ENCODE peak calls at places on chromosomes 16 and 17, in nine cellular contexts. One of them, this sample, is unnamed. For H3K36me3, the result is how much of the 10 kb centered on the place peaks cover.

GRCh38 chr17:10216213-10216982 is 18.0 kb upstream of the GAS7 start:
- DNase-seq in cardiac muscle cell: no peak
- DNase-seq in lung: no peak
- DNase-seq in ovary: no peak
- DNase-seq in pancreas: no peak
- DNase-seq in suprapubic skin: no peak
- DNase-seq in hepatocyte: no peak
- DNase-seq in mesendoderm: peak
- DNase-seq in CD8-positive, alpha-beta T cell: no peak
- DNase-seq in this sample: no peak

GRCh38 chr16:51707666-51708065 is 556.6 kb upstream of the SALL1 start:
- DNase-seq in lung: no peak
- DNase-seq in cardiac muscle cell: no peak
- DNase-seq in suprapubic skin: no peak
- DNase-seq in pancreas: no peak
- DNase-seq in CD8-positive, alpha-beta T cell: no peak
- DNase-seq in mesendoderm: no peak
- DNase-seq in hepatocyte: no peak
- DNase-seq in ovary: no peak
- DNase-seq in this sample: no peak

GRCh38 chr16:48350716-48351115 is 34.5 kb downstream of the SIAH1 start:
- DNase-seq in ovary: no peak
- DNase-seq in mesendoderm: peak
- DNase-seq in pancreas: no peak
- DNase-seq in suprapubic skin: no peak
- DNase-seq in hepatocyte: peak
- DNase-seq in lung: no peak
- DNase-seq in cardiac muscle cell: no peak
- DNase-seq in CD8-positive, alpha-beta T cell: no peak
- DNase-seq in this sample: no peak

GRCh38 chr17:14972844-14973243 is 292.3 kb downstream of the PMP22 start:
- DNase-seq in suprapubic skin: no peak
- DNase-seq in CD8-positive, alpha-beta T cell: no peak
- DNase-seq in cardiac muscle cell: no peak
- DNase-seq in lung: no peak
- DNase-seq in ovary: no peak
- DNase-seq in pancreas: no peak
- DNase-seq in hepatocyte: no peak
- DNase-seq in mesendoderm: no peak
- DNase-seq in this sample: no peak

GRCh38 chr17:17567631-17568030 is 23.9 kb downstream of the PEMT start:
- DNase-seq in cardiac muscle cell: peak
- DNase-seq in pancreas: peak
- DNase-seq in lung: peak
- DNase-seq in CD8-positive, alpha-beta T cell: no peak
- DNase-seq in mesendoderm: no peak
- DNase-seq in suprapubic skin: no peak
- DNase-seq in hepatocyte: peak
- DNase-seq in ovary: peak
- DNase-seq in this sample: no peak

GRCh38 chr17:47708312-47708863 is 14.4 kb downstream of the TBKBP1 start:
- DNase-seq in hepatocyte: no peak
- DNase-seq in mesendoderm: no peak
- DNase-seq in cardiac muscle cell: no peak
- DNase-seq in ovary: no peak
- DNase-seq in suprapubic skin: no peak
- DNase-seq in pancreas: no peak
- DNase-seq in CD8-positive, alpha-beta T cell: no peak
- DNase-seq in lung: no peak
- DNase-seq in this sample: no peak

GRCh38 chr17:78903101-78903779 is at the start of gene CEP295NL:
- DNase-seq in pancreas: no peak
- DNase-seq in mesendoderm: peak
- DNase-seq in CD8-positive, alpha-beta T cell: no peak
- DNase-seq in hepatocyte: peak
- DNase-seq in suprapubic skin: no peak
- DNase-seq in cardiac muscle cell: no peak
- DNase-seq in lung: no peak
- DNase-seq in ovary: no peak
- DNase-seq in this sample: no peak

GRCh38 chr16:11497851-11498289 is 88.8 kb downstream of the LITAF start:
- DNase-seq in pancreas: no peak
- DNase-seq in hepatocyte: peak
- DNase-seq in cardiac muscle cell: peak
- DNase-seq in ovary: peak
- DNase-seq in suprapubic skin: no peak
- DNase-seq in mesendoderm: peak
- DNase-seq in CD8-positive, alpha-beta T cell: no peak
- DNase-seq in lung: no peak
- DNase-seq in this sample: no peak

DNA sequence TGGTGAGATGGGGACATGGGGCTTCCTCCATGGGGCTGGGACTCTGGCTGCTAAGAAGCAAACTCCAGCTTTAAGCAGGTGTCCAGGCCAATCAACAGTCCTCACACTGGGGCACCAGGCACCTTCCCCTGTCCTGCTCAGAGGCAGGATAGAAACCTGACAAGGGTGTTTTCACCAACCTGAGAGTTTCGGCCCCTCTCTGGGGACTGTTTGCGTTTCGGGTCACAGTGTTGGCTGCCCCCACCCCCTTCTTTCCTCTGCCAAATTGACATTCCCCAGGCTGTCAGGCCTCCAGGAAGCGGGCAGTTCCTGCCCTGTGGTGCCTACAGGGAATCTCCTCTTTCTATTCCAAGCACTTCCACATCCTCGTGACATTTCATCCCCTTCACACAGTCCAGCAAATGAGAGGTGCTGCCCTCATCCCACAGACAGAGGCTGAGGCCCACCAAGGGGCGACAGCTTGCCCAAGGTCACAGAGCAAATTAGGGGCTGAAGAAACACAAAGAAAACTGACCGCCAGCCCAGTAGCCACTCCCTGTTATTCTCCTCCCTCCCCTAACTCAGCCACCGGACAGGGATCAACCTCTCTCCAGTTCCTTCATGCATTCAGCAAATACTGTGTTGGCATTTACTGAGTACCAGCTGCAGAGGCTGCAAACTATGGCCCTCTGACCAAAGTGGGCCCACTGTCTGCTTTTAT is 38.0 kb downstream of the MMP15 start:
- DNase-seq in lung: no peak
- DNase-seq in hepatocyte: no peak
- DNase-seq in suprapubic skin: no peak
- DNase-seq in pancreas: no peak
- DNase-seq in mesendoderm: no peak
- DNase-seq in ovary: no peak
- DNase-seq in cardiac muscle cell: no peak
- DNase-seq in CD8-positive, alpha-beta T cell: no peak
- DNase-seq in this sample: no peak
- H3K36me3 ChIP-seq in lung: under half
- H3K36me3 ChIP-seq in hepatocyte: under half
- H3K36me3 ChIP-seq in suprapubic skin: under half
- H3K36me3 ChIP-seq in pancreas: under half
- H3K36me3 ChIP-seq in mesendoderm: under half
- H3K36me3 ChIP-seq in ovary: under half
- H3K36me3 ChIP-seq in cardiac muscle cell: under half
- H3K36me3 ChIP-seq in CD8-positive, alpha-beta T cell: under half
- H3K36me3 ChIP-seq in this sample: under half

GRCh38 chr17:41912925-41913324 is 5.8 kb downstream of the ACLY start:
- DNase-seq in CD8-positive, alpha-beta T cell: no peak
- DNase-seq in cardiac muscle cell: no peak
- DNase-seq in ovary: no peak
- DNase-seq in suprapubic skin: no peak
- DNase-seq in mesendoderm: peak
- DNase-seq in lung: no peak
- DNase-seq in hepatocyte: no peak
- DNase-seq in pancreas: no peak
- DNase-seq in this sample: no peak

GRCh38 chr17:41915020-41915419 is 3.7 kb downstream of the ACLY start:
- DNase-seq in lung: no peak
- DNase-seq in hepatocyte: no peak
- DNase-seq in ovary: no peak
- DNase-seq in cardiac muscle cell: no peak
- DNase-seq in mesendoderm: no peak
- DNase-seq in suprapubic skin: no peak
- DNase-seq in pancreas: no peak
- DNase-seq in CD8-positive, alpha-beta T cell: no peak
- DNase-seq in this sample: no peak

GRCh38 chr17:41915566-41915965 is 3.2 kb downstream of the ACLY start:
- DNase-seq in mesendoderm: no peak
- DNase-seq in lung: no peak
- DNase-seq in pancreas: no peak
- DNase-seq in hepatocyte: no peak
- DNase-seq in CD8-positive, alpha-beta T cell: no peak
- DNase-seq in ovary: no peak
- DNase-seq in cardiac muscle cell: no peak
- DNase-seq in suprapubic skin: no peak
- DNase-seq in this sample: no peak

GRCh38 chr17:41913798-41914197 is 5.0 kb downstream of the ACLY start:
- DNase-seq in lung: no peak
- DNase-seq in cardiac muscle cell: no peak
- DNase-seq in mesendoderm: peak
- DNase-seq in CD8-positive, alpha-beta T cell: no peak
- DNase-seq in hepatocyte: no peak
- DNase-seq in ovary: no peak
- DNase-seq in suprapubic skin: no peak
- DNase-seq in pancreas: no peak
- DNase-seq in this sample: no peak

GRCh38 chr17:41914358-41914766 is 4.4 kb downstream of the ACLY start:
- DNase-seq in pancreas: no peak
- DNase-seq in cardiac muscle cell: peak
- DNase-seq in ovary: no peak
- DNase-seq in lung: no peak
- DNase-seq in suprapubic skin: no peak
- DNase-seq in CD8-positive, alpha-beta T cell: no peak
- DNase-seq in hepatocyte: peak
- DNase-seq in mesendoderm: peak
- DNase-seq in this sample: no peak
- H3K36me3 ChIP-seq in pancreas: under half
- H3K36me3 ChIP-seq in cardiac muscle cell: under half
- H3K36me3 ChIP-seq in ovary: under half
- H3K36me3 ChIP-seq in lung: under half
- H3K36me3 ChIP-seq in suprapubic skin: under half
- H3K36me3 ChIP-seq in CD8-positive, alpha-beta T cell: under half
- H3K36me3 ChIP-seq in hepatocyte: under half
- H3K36me3 ChIP-seq in mesendoderm: under half
- H3K36me3 ChIP-seq in this sample: under half

GRCh38 chr16:57513371-57514102 is 22.8 kb downstream of the CCDC102A start:
- DNase-seq in cardiac muscle cell: no peak
- DNase-seq in CD8-positive, alpha-beta T cell: no peak
- DNase-seq in mesendoderm: no peak
- DNase-seq in pancreas: no peak
- DNase-seq in hepatocyte: peak
- DNase-seq in suprapubic skin: no peak
- DNase-seq in lung: peak
- DNase-seq in ovary: no peak
- DNase-seq in this sample: no peak

GRCh38 chr16:57512296-57513001 is 23.9 kb downstream of the CCDC102A start:
- DNase-seq in lung: no peak
- DNase-seq in hepatocyte: peak
- DNase-seq in suprapubic skin: no peak
- DNase-seq in mesendoderm: no peak
- DNase-seq in CD8-positive, alpha-beta T cell: no peak
- DNase-seq in ovary: no peak
- DNase-seq in pancreas: no peak
- DNase-seq in cardiac muscle cell: no peak
- DNase-seq in this sample: no peak

GRCh38 chr16:57514891-57515600 is 21.3 kb downstream of the CCDC102A start:
- DNase-seq in CD8-positive, alpha-beta T cell: no peak
- DNase-seq in lung: no peak
- DNase-seq in suprapubic skin: no peak
- DNase-seq in pancreas: peak
- DNase-seq in ovary: no peak
- DNase-seq in hepatocyte: no peak
- DNase-seq in mesendoderm: peak
- DNase-seq in cardiac muscle cell: no peak
- DNase-seq in this sample: no peak

GRCh38 chr16:57516176-57516725 is 20.1 kb downstream of the CCDC102A start:
- DNase-seq in lung: no peak
- DNase-seq in cardiac muscle cell: no peak
- DNase-seq in suprapubic skin: no peak
- DNase-seq in CD8-positive, alpha-beta T cell: no peak
- DNase-seq in ovary: no peak
- DNase-seq in hepatocyte: no peak
- DNase-seq in mesendoderm: no peak
- DNase-seq in pancreas: peak
- DNase-seq in this sample: no peak

DNA sequence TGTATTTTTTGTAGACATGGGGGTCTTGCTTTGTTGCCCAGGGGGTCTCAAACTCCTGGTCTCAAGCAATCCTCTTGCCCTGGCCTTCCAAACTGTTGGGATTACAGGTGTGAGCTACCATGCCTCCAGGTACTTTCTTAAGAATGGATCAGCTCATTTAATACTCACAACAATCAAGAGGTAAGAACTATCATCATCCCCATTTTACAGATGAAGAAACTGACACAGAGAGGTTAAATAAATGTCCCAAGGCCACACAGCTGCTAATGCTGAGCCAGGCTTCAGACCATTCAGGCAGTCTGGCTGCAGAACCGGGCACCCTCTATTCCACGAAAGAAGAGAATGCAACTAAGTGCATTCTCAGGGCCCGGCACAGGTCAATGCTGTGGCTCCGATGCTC is 22.0 kb downstream of the CCDC102A start:
- DNase-seq in pancreas: no peak
- DNase-seq in cardiac muscle cell: no peak
- DNase-seq in hepatocyte: no peak
- DNase-seq in suprapubic skin: no peak
- DNase-seq in ovary: no peak
- DNase-seq in mesendoderm: no peak
- DNase-seq in CD8-positive, alpha-beta T cell: no peak
- DNase-seq in lung: no peak
- DNase-seq in this sample: no peak
- H3K36me3 ChIP-seq in pancreas: under half
- H3K36me3 ChIP-seq in cardiac muscle cell: under half
- H3K36me3 ChIP-seq in hepatocyte: under half
- H3K36me3 ChIP-seq in suprapubic skin: under half
- H3K36me3 ChIP-seq in ovary: under half
- H3K36me3 ChIP-seq in mesendoderm: under half
- H3K36me3 ChIP-seq in CD8-positive, alpha-beta T cell: under half
- H3K36me3 ChIP-seq in lung: under half
- H3K36me3 ChIP-seq in this sample: under half

GRCh38 chr16:69711115-69711740 is 15.1 kb downstream of the NQO1 start:
- DNase-seq in lung: peak
- DNase-seq in suprapubic skin: no peak
- DNase-seq in cardiac muscle cell: peak
- DNase-seq in CD8-positive, alpha-beta T cell: no peak
- DNase-seq in ovary: peak
- DNase-seq in pancreas: peak
- DNase-seq in hepatocyte: no peak
- DNase-seq in mesendoderm: no peak
- DNase-seq in this sample: no peak

GRCh38 chr16:69706975-69707340 is 19.4 kb downstream of the NQO1 start:
- DNase-seq in ovary: no peak
- DNase-seq in mesendoderm: no peak
- DNase-seq in lung: no peak
- DNase-seq in cardiac muscle cell: no peak
- DNase-seq in suprapubic skin: no peak
- DNase-seq in pancreas: no peak
- DNase-seq in CD8-positive, alpha-beta T cell: no peak
- DNase-seq in hepatocyte: no peak
- DNase-seq in this sample: no peak

GRCh38 chr16:69706256-69706974 is 19.9 kb downstream of the NQO1 start:
- DNase-seq in CD8-positive, alpha-beta T cell: no peak
- DNase-seq in cardiac muscle cell: peak
- DNase-seq in suprapubic skin: no peak
- DNase-seq in pancreas: no peak
- DNase-seq in mesendoderm: no peak
- DNase-seq in lung: no peak
- DNase-seq in ovary: no peak
- DNase-seq in hepatocyte: no peak
- DNase-seq in this sample: no peak

GRCh38 chr16:69709456-69710084 is 16.8 kb downstream of the NQO1 start:
- DNase-seq in pancreas: no peak
- DNase-seq in CD8-positive, alpha-beta T cell: no peak
- DNase-seq in lung: no peak
- DNase-seq in ovary: no peak
- DNase-seq in suprapubic skin: no peak
- DNase-seq in cardiac muscle cell: peak
- DNase-seq in mesendoderm: peak
- DNase-seq in hepatocyte: peak
- DNase-seq in this sample: peak

DNA sequence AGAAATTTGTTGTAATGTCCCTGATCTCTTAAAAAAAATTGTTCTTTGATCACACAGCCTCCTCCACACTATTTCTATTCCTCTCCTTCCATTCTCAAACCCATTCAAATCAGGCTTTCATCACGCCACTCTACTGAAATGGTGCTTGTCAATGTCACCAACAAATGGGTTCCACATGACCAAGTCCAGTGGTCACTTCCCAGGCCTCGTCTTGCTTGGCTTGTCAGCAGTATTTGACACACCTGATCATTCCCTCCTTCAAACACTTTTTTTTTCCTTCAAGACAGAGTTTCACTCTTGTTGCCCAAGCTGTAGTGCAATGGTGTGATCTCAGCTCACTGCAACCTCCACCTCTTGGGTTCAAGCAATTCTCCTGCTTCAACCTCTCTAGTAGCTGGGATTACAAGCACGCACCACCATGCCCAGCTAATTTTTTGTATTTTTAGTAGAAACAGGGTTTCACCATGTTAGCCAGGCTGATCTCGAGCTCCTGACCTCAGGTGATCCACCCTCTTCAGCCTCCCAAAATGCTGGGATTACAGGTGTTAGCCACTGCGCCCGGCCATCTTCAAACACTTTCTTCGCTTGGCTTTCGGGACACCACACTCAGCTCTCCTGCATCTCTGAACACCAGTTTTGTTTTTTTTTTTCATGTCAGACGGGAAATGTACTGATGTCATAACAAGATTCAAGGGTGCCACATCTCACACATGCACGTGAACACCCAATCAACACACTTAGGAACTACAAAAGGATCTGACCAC is 18.3 kb downstream of the NQO1 start:
- DNase-seq in pancreas: no peak
- DNase-seq in CD8-positive, alpha-beta T cell: no peak
- DNase-seq in hepatocyte: no peak
- DNase-seq in suprapubic skin: no peak
- DNase-seq in cardiac muscle cell: no peak
- DNase-seq in lung: no peak
- DNase-seq in ovary: no peak
- DNase-seq in mesendoderm: no peak
- DNase-seq in this sample: no peak
- H3K36me3 ChIP-seq in pancreas: under half
- H3K36me3 ChIP-seq in CD8-positive, alpha-beta T cell: under half
- H3K36me3 ChIP-seq in hepatocyte: under half
- H3K36me3 ChIP-seq in suprapubic skin: under half
- H3K36me3 ChIP-seq in cardiac muscle cell: under half
- H3K36me3 ChIP-seq in lung: under half
- H3K36me3 ChIP-seq in ovary: under half
- H3K36me3 ChIP-seq in mesendoderm: under half
- H3K36me3 ChIP-seq in this sample: under half

This sample was measured in Karpas-422.